ENCODE peak calls at places on chromosomes 5 and 9, in four cellular contexts. K, Z, N and C are unnamed samples.

GRCh38 chr5:58048954-58049353 is 410.9 kb downstream of the PLK2 start:
- DNase-seq in K (no peak), Z (no peak), N (peak), C (no peak)

GRCh38 chr9:126637002-126637849 is 23.5 kb downstream of the LMX1B start:
- DNase-seq in K (no peak), Z (no peak), N (no peak), C (no peak)

GRCh38 chr5:126044111-126044668 is 379.0 kb upstream of the GRAMD2B start:
- DNase-seq in K (no peak), Z (no peak), N (no peak), C (no peak)

GRCh38 chr5:74833537-74834266 is 32.5 kb downstream of the FAM169A start:
- DNase-seq in K (no peak), Z (peak), N (no peak), C (no peak)

GRCh38 chr5:134490925-134491271 is 34.6 kb upstream of the JADE2 start:
- DNase-seq in K (no peak), Z (no peak), N (no peak), C (no peak)

GRCh38 chr9:116701940-116702642 is 15.0 kb downstream of the TRIM32 start:
- DNase-seq in K (no peak), Z (no peak), N (no peak), C (no peak)

GRCh38 chr9:70291446-70291845 is 32.7 kb downstream of the SMC5 start:
- DNase-seq in K (no peak), Z (no peak), N (no peak), C (no peak)

GRCh38 chr5:23071682-23072081 is 218.5 kb upstream of the CDH12 start:
- DNase-seq in K (no peak), Z (no peak), N (no peak), C (no peak)

GRCh38 chr9:5947912-5948311 is 57.2 kb downstream of the MLANA start:
- DNase-seq in K (no peak), Z (no peak), N (peak), C (no peak)

GRCh38 chr9:34254141-34254913 is 74.7 kb downstream of the KIF24 start:
- DNase-seq in K (peak), Z (no peak), N (no peak), C (no peak)

GRCh38 chr5:166907314-166907713 is 1384.1 kb upstream of the WWC1 start:
- DNase-seq in K (no peak), Z (no peak), N (no peak), C (no peak)

GRCh38 chr5:53423724-53424123 is 56.7 kb upstream of the FST start:
- DNase-seq in K (no peak), Z (no peak), N (no peak), C (no peak)

GRCh38 chr5:113331201-113331551 is 103.6 kb downstream of the TSSK1B start:
- DNase-seq in K (no peak), Z (no peak), N (no peak), C (no peak)

DNA sequence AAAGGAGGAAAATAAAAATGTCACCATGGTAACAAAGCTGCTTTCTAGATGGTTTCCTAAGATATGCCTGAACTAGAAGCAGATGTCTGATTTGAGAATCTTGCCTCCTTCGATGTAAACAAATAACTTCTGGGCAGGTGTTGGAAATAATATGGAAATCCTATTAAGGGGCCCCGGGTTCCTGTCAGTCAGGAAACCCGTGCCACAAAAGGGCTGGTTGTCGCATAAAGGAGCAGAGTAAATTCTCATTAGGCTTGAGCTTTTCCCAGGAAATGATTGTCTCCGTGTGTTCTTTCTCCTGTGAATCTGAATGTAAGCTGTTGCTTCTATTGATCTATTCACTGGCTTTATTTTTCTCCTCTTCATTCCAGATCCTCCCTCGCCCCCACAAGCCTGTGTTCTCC is 90.8 kb downstream of the TLE4 start:
- DNase-seq in K (no peak), Z (no peak), N (no peak), C (no peak)
- TF ChIP-seq RNF2 in K (no peak), Z (no peak), N (no peak), C (no peak)

DNA sequence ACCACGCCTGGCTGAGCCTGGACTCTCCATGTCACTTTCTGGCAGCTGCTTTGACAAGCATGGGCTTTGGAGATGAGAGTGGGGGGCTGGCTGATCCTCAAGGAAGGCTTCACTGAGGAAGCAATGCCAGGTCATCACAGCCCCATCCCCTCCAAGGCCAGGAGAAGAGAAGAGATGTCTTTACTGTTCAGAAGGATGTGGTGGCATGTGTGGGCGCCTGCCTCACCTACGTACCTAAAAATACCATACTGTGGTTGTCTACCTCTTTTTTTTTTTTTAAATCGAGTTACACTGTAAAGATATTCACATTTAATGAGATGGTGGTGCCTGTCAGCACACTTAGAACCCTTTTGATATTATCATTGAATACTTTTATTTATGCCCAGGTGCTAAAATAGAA is 26.4 kb upstream of the CTNNA1 start:
- DNase-seq in K (no peak), Z (no peak), N (no peak), C (no peak)
- TF ChIP-seq HDAC2 in K (no peak), Z (no peak), N (no peak), C (no peak)

GRCh38 chr9:86534572-86535258 is 180.5 kb upstream of the TUT7 start:
- DNase-seq in K (no peak), Z (no peak), N (no peak), C (no peak)

GRCh38 chr9:86535406-86535915 is 181.3 kb upstream of the TUT7 start:
- DNase-seq in K (no peak), Z (no peak), N (no peak), C (no peak)

GRCh38 chr9:86529496-86530275 is 175.5 kb upstream of the TUT7 start:
- DNase-seq in K (no peak), Z (no peak), N (no peak), C (no peak)

GRCh38 chr9:86531273-86531672 is 177.1 kb upstream of the TUT7 start:
- DNase-seq in K (no peak), Z (no peak), N (no peak), C (no peak)
- TF ChIP-seq RNF2 in K (no peak), Z (no peak), N (no peak), C (no peak)

DNA sequence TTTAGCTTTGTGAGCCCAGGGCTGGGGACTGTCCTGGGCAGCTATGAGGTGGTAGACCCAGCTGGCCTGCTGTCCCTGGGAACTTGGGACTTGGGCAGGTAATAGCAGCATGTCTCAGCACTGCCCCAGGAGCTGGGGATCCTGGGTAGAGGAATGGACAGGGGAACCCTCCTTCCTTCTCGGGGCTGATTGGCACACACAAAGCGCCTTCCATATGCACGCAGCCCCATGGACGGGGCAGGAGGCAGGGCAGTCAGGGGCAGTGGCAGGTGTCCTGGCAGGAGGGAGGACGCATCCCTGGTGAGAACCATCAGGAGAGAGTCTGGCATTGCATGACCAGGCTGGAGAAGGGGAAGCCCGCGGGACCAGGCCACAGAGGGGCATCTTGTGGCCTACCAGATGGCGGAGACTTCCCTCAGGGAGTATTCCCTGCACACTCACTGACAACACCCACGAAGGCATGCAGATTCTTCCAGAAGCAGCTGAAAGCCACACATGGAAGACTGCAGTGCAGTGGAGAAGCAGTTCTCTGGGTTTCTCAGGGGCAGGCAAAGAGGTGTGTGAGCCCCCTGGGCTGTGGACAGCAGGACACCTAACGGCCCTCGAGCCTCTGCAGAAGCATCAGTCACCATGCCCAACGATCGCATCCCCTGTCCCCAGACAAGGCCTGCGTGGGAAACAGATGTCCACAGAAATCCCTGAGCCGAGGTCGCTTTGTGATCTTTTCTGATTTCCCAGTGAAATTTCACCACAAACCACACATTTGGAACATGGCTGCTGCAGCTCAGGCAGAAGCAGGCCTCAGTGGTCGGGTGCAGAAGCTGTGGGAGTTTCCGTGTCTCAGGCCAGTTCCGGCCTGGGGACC is 7.0 kb upstream of the NKD2 start:
- DNase-seq in K (no peak), Z (no peak), N (no peak), C (no peak)
- TF ChIP-seq HDAC2 in K (no peak), Z (no peak), N (no peak), C (no peak)

GRCh38 chr5:92907914-92908606 is 673.0 kb downstream of the NR2F1-AS1 start:
- DNase-seq in K (no peak), Z (peak), N (no peak), C (no peak)
- TF ChIP-seq RNF2 in K (no peak), Z (no peak), N (no peak), C (no peak)

GRCh38 chr5:3593771-3594513 is 1.7 kb upstream of the IRX1 start:
- DNase-seq in K (no peak), Z (no peak), N (no peak), C (no peak)

GRCh38 chr5:3595102-3595961 is at the start of gene IRX1:
- DNase-seq in K (no peak), Z (no peak), N (no peak), C (peak)

GRCh38 chr5:3596261-3596825 is 711 bp downstream of the IRX1 start:
- DNase-seq in K (no peak), Z (no peak), N (no peak), C (no peak)

GRCh38 chr5:3592298-3592697 is 3.3 kb upstream of the IRX1 start:
- DNase-seq in K (no peak), Z (no peak), N (no peak), C (peak)

DNA sequence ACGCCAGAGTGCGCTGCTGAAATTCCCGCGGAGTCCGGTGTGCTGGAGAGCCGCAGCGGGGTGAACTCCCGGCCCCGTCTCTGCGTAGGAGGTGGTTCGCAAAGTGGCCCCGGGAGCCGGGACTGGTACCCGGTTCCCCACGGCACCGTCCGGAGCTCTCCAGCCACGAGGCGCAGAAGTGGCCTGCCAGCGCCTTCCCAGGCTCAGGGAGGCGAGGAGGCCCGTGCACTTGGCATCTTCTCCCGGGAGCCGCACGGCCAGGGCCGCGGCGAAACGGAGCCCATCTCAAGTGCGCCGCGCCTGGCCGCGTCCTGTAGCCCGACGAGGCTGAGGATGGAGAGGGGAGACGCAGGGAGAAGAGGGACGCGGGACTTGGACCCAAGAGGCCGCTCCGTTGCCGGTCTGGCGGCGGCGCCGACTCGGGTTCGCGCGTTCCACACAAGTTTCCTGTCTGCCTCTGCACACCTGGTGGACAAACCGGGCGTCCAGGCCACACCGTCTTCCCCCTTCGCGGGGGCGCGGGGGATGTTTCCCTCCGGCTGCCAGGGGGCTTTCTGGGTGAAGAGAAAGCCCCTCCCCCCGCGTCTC is 1.0 kb upstream of the IRX1 start:
- DNase-seq in K (no peak), Z (no peak), N (no peak), C (peak)
- TF ChIP-seq HDAC2 in K (no peak), Z (no peak), N (no peak), C (no peak)

GRCh38 chr9:136505406-136506403 is 22.9 kb upstream of the SEC16A start:
- DNase-seq in K (no peak), Z (no peak), N (no peak), C (no peak)
- TF ChIP-seq RNF2 in K (no peak), Z (no peak), N (no peak), C (no peak)

GRCh38 chr9:3331801-3332200 is 194.0 kb downstream of the RFX3 start:
- DNase-seq in K (no peak), Z (peak), N (peak), C (no peak)
- TF ChIP-seq HDAC2 in K (no peak), Z (no peak), N (no peak), C (no peak)